ENCODE peak calls at places on chromosome 1, in ten cellular contexts. Y is GM23338, S is mucosa of descending colon, I is NCI-H1417, O is neuronal stem cell, U is heart left ventricle, L is GM19239, R is NCI-H2081, V is pancreas, N is NCI-H187 treated with DMSO at 0.1 percent for 48 hours. A is an unnamed sample.

GRCh38 chr1:157404063-157404501 is 148.2 kb downstream of the FCRL5 start:
- DNase-seq in Y (no peak), S (no peak), I (no peak), O (no peak), U (no peak), L (no peak), R (no peak), V (no peak), N (no peak), A (no peak)

GRCh38 chr1:226366290-226366689 is 41.6 kb downstream of the PARP1 start:
- DNase-seq in Y (no peak), S (no peak), I (no peak), O (no peak), U (no peak), L (no peak), R (no peak), V (no peak), N (no peak), A (no peak)

GRCh38 chr1:19448491-19449439 is 36.6 kb downstream of the CAPZB start:
- DNase-seq in Y (no peak), S (no peak), I (no peak), O (no peak), U (peak), L (no peak), R (no peak), V (no peak), N (no peak), A (peak)

GRCh38 chr1:92538413-92539061 is 51.8 kb upstream of the GFI1 start:
- DNase-seq in Y (no peak), S (no peak), I (peak), O (no peak), U (no peak), L (peak), R (no peak), V (no peak), N (no peak), A (no peak)

GRCh38 chr1:18653922-18654321 is 23.3 kb downstream of the PAX7 start:
- DNase-seq in Y (peak), S (no peak), I (no peak), O (no peak), U (no peak), L (no peak), R (no peak), V (no peak), N (no peak), A (no peak)

GRCh38 chr1:56819393-56819899 is at the start of gene FYB2:
- DNase-seq in Y (peak), S (peak), I (peak), O (no peak), U (no peak), L (no peak), R (no peak), V (peak), N (no peak), A (no peak)

GRCh38 chr1:60880202-60880601 is 202.2 kb upstream of the NFIA start:
- DNase-seq in Y (no peak), S (no peak), I (no peak), O (no peak), U (no peak), L (no peak), R (no peak), V (no peak), N (no peak), A (no peak)

GRCh38 chr1:27368872-27369703 is 2.3 kb upstream of the MAP3K6 start:
- DNase-seq in Y (peak), S (no peak), I (no peak), O (no peak), U (no peak), L (no peak), R (no peak), V (no peak), N (no peak), A (no peak)

GRCh38 chr1:6700853-6701436 is 671 bp downstream of the DNAJC11 start:
- DNase-seq in Y (no peak), S (no peak), I (no peak), O (no peak), U (no peak), L (no peak), R (no peak), V (no peak), N (no peak), A (no peak)

GRCh38 chr1:77282187-77282865 is 507 bp downstream of the AK5 start:
- DNase-seq in Y (peak), S (peak), I (peak), O (peak), U (no peak), L (no peak), R (peak), V (peak), N (no peak), A (no peak)

GRCh38 chr1:239814306-239814881 is 277.3 kb upstream of the FMN2 start:
- DNase-seq in Y (peak), S (no peak), I (no peak), O (no peak), U (no peak), L (no peak), R (no peak), V (no peak), N (no peak), A (peak)

GRCh38 chr1:1420654-1421134 is 382 bp downstream of the ANKRD65 start:
- DNase-seq in Y (no peak), S (peak), I (no peak), O (no peak), U (no peak), L (no peak), R (no peak), V (no peak), N (no peak), A (no peak)

GRCh38 chr1:100752806-100753205 is 33.3 kb downstream of the VCAM1 start:
- DNase-seq in Y (no peak), S (no peak), I (no peak), O (no peak), U (no peak), L (no peak), R (no peak), V (no peak), N (no peak), A (no peak)

GRCh38 chr1:9561429-9561828 is 22.2 kb downstream of the SLC25A33 start:
- DNase-seq in Y (no peak), S (no peak), I (peak), O (no peak), U (peak), L (no peak), R (peak), V (no peak), N (peak), A (peak)

GRCh38 chr1:65525297-65526048 is 105.0 kb downstream of the LEPR start:
- DNase-seq in Y (peak), S (no peak), I (peak), O (peak), U (peak), L (no peak), R (no peak), V (peak), N (no peak), A (no peak)

GRCh38 chr1:74953622-74954021 is 180.6 kb upstream of the LHX8 start:
- DNase-seq in Y (no peak), S (no peak), I (no peak), O (no peak), U (no peak), L (no peak), R (no peak), V (no peak), N (no peak), A (no peak)

GRCh38 chr1:156727914-156728598 is at the start of gene METTL25B:
- DNase-seq in Y (peak), S (peak), I (peak), O (peak), U (peak), L (peak), R (peak), V (peak), N (peak), A (no peak)

GRCh38 chr1:154493276-154493675 is 8.7 kb upstream of the TDRD10 start:
- DNase-seq in Y (peak), S (peak), I (no peak), O (no peak), U (peak), L (no peak), R (no peak), V (no peak), N (no peak), A (no peak)

GRCh38 chr1:116260096-116260495 is 112.9 kb upstream of the ATP1A1 start:
- DNase-seq in Y (no peak), S (no peak), I (no peak), O (no peak), U (no peak), L (no peak), R (no peak), V (no peak), N (no peak), A (no peak)

GRCh38 chr1:50750021-50750619 is 209.9 kb downstream of the FAF1 start:
- DNase-seq in Y (peak), S (no peak), I (no peak), O (no peak), U (no peak), L (no peak), R (no peak), V (no peak), N (no peak), A (no peak)

GRCh38 chr1:154759196-154759595 is 110.9 kb downstream of the KCNN3 start:
- DNase-seq in Y (no peak), S (no peak), I (no peak), O (no peak), U (peak), L (no peak), R (no peak), V (no peak), N (no peak), A (no peak)

GRCh38 chr1:220511785-220512184 is 16.2 kb upstream of the MARK1 start:
- DNase-seq in Y (peak), S (no peak), I (no peak), O (peak), U (peak), L (no peak), R (no peak), V (no peak), N (no peak), A (no peak)

GRCh38 chr1:156436319-156437043 is 64.1 kb downstream of the MEF2D start:
- DNase-seq in Y (peak), S (no peak), I (no peak), O (no peak), U (no peak), L (no peak), R (no peak), V (peak), N (no peak), A (no peak)

GRCh38 chr1:19921310-19921709 is 2.1 kb downstream of the PLA2G2E start:
- DNase-seq in Y (no peak), S (peak), I (peak), O (no peak), U (no peak), L (no peak), R (peak), V (peak), N (no peak), A (no peak)

GRCh38 chr1:59596956-59597355 is 217.8 kb upstream of the HOOK1 start:
- DNase-seq in Y (no peak), S (no peak), I (no peak), O (no peak), U (no peak), L (no peak), R (no peak), V (no peak), N (no peak), A (no peak)

GRCh38 chr1:69569983-69570755 is 2.4 kb downstream of the LRRC7 start:
- DNase-seq in Y (peak), S (no peak), I (no peak), O (peak), U (no peak), L (no peak), R (no peak), V (no peak), N (no peak), A (no peak)

GRCh38 chr1:187509091-187509490 is 680.3 kb downstream of the PLA2G4A start:
- DNase-seq in Y (no peak), S (no peak), I (no peak), O (no peak), U (no peak), L (no peak), R (no peak), V (no peak), N (peak), A (no peak)

GRCh38 chr1:153345187-153346066 is 3.2 kb downstream of the PGLYRP4 start:
- DNase-seq in Y (no peak), S (no peak), I (peak), O (no peak), U (no peak), L (no peak), R (no peak), V (no peak), N (peak), A (no peak)

GRCh38 chr1:34162852-34163766 is 1.9 kb downstream of the CSMD2 start:
- DNase-seq in Y (peak), S (peak), I (peak), O (peak), U (peak), L (peak), R (peak), V (peak), N (no peak), A (peak)